ENCODE peak calls at places on chromosomes 3 and 15, in seven cellular contexts. One of them, this sample, is unnamed.

GRCh38 chr3:183515968-183516851 is 39.3 kb downstream of the KLHL6 start:
- DNase-seq in COR-L47: no peak
- DNase-seq in amniotic stem cell: no peak
- DNase-seq in fibroblast of pulmonary artery: no peak
- DNase-seq in ACHN: no peak
- DNase-seq in NCI-H2081: no peak
- DNase-seq in psoas muscle: no peak
- DNase-seq in this sample: no peak

GRCh38 chr3:54356299-54357037 is 234.1 kb downstream of the CACNA2D3 start:
- DNase-seq in psoas muscle: peak
- DNase-seq in NCI-H2081: no peak
- DNase-seq in amniotic stem cell: no peak
- DNase-seq in fibroblast of pulmonary artery: peak
- DNase-seq in ACHN: no peak
- DNase-seq in COR-L47: no peak
- DNase-seq in this sample: no peak

GRCh38 chr3:117628896-117629295 is 919.3 kb downstream of the TUSC7 start:
- DNase-seq in NCI-H2081: peak
- DNase-seq in amniotic stem cell: peak
- DNase-seq in ACHN: no peak
- DNase-seq in psoas muscle: no peak
- DNase-seq in fibroblast of pulmonary artery: peak
- DNase-seq in COR-L47: peak
- DNase-seq in this sample: peak

GRCh38 chr3:112303811-112304325 is 9.9 kb upstream of the SLC9C1 start:
- DNase-seq in psoas muscle: no peak
- DNase-seq in amniotic stem cell: no peak
- DNase-seq in ACHN: peak
- DNase-seq in COR-L47: no peak
- DNase-seq in NCI-H2081: no peak
- DNase-seq in fibroblast of pulmonary artery: peak
- DNase-seq in this sample: no peak

GRCh38 chr3:149449799-149450198 is 24.7 kb upstream of the TM4SF4 start:
- DNase-seq in amniotic stem cell: no peak
- DNase-seq in NCI-H2081: no peak
- DNase-seq in psoas muscle: no peak
- DNase-seq in fibroblast of pulmonary artery: no peak
- DNase-seq in COR-L47: no peak
- DNase-seq in ACHN: no peak
- DNase-seq in this sample: no peak

GRCh38 chr3:39408493-39409372 is 2.2 kb downstream of the RPSA start:
- DNase-seq in COR-L47: no peak
- DNase-seq in amniotic stem cell: no peak
- DNase-seq in NCI-H2081: no peak
- DNase-seq in ACHN: no peak
- DNase-seq in psoas muscle: no peak
- DNase-seq in fibroblast of pulmonary artery: no peak
- DNase-seq in this sample: no peak

GRCh38 chr3:155391583-155391982 is 98.1 kb upstream of the STRIT1 start:
- DNase-seq in psoas muscle: no peak
- DNase-seq in amniotic stem cell: peak
- DNase-seq in COR-L47: peak
- DNase-seq in fibroblast of pulmonary artery: peak
- DNase-seq in ACHN: peak
- DNase-seq in NCI-H2081: no peak
- DNase-seq in this sample: peak

GRCh38 chr3:105387122-105387751 is 20.5 kb downstream of the ALCAM start:
- DNase-seq in COR-L47: no peak
- DNase-seq in fibroblast of pulmonary artery: no peak
- DNase-seq in NCI-H2081: no peak
- DNase-seq in psoas muscle: no peak
- DNase-seq in ACHN: peak
- DNase-seq in amniotic stem cell: no peak
- DNase-seq in this sample: no peak

GRCh38 chr15:87736401-87736800 is 520.1 kb downstream of the NTRK3 start:
- DNase-seq in COR-L47: no peak
- DNase-seq in amniotic stem cell: no peak
- DNase-seq in fibroblast of pulmonary artery: peak
- DNase-seq in NCI-H2081: no peak
- DNase-seq in ACHN: no peak
- DNase-seq in psoas muscle: no peak
- DNase-seq in this sample: no peak

GRCh38 chr3:179233043-179233442 is 17.9 kb downstream of the KCNMB3 start:
- DNase-seq in amniotic stem cell: no peak
- DNase-seq in fibroblast of pulmonary artery: no peak
- DNase-seq in ACHN: no peak
- DNase-seq in NCI-H2081: no peak
- DNase-seq in psoas muscle: no peak
- DNase-seq in COR-L47: no peak
- DNase-seq in this sample: no peak

GRCh38 chr3:194255252-194256039 is 95.7 kb downstream of the CPN2 start:
- DNase-seq in NCI-H2081: no peak
- DNase-seq in fibroblast of pulmonary artery: peak
- DNase-seq in amniotic stem cell: no peak
- DNase-seq in psoas muscle: peak
- DNase-seq in ACHN: no peak
- DNase-seq in COR-L47: no peak
- DNase-seq in this sample: no peak

GRCh38 chr3:182533394-182533793 is 259.9 kb upstream of the ATP11B start:
- DNase-seq in amniotic stem cell: no peak
- DNase-seq in ACHN: peak
- DNase-seq in COR-L47: peak
- DNase-seq in psoas muscle: no peak
- DNase-seq in NCI-H2081: peak
- DNase-seq in fibroblast of pulmonary artery: no peak
- DNase-seq in this sample: no peak

GRCh38 chr3:141471160-141471559 is 15.7 kb upstream of the RASA2 start:
- DNase-seq in ACHN: no peak
- DNase-seq in NCI-H2081: no peak
- DNase-seq in COR-L47: no peak
- DNase-seq in psoas muscle: no peak
- DNase-seq in fibroblast of pulmonary artery: no peak
- DNase-seq in amniotic stem cell: no peak
- DNase-seq in this sample: no peak

GRCh38 chr15:33852094-33852493 is 116.2 kb upstream of the CHRM5 start:
- DNase-seq in COR-L47: no peak
- DNase-seq in ACHN: no peak
- DNase-seq in psoas muscle: no peak
- DNase-seq in NCI-H2081: no peak
- DNase-seq in amniotic stem cell: no peak
- DNase-seq in fibroblast of pulmonary artery: peak
- DNase-seq in this sample: no peak

GRCh38 chr3:11154036-11154952 is at the start of gene HRH1:
- DNase-seq in ACHN: peak
- DNase-seq in NCI-H2081: no peak
- DNase-seq in psoas muscle: peak
- DNase-seq in COR-L47: no peak
- DNase-seq in fibroblast of pulmonary artery: peak
- DNase-seq in amniotic stem cell: no peak
- DNase-seq in this sample: no peak

GRCh38 chr3:124812291-124813265 is 74.6 kb downstream of the ITGB5 start:
- DNase-seq in psoas muscle: peak
- DNase-seq in amniotic stem cell: peak
- DNase-seq in fibroblast of pulmonary artery: peak
- DNase-seq in NCI-H2081: no peak
- DNase-seq in COR-L47: no peak
- DNase-seq in ACHN: peak
- DNase-seq in this sample: peak

GRCh38 chr3:180564676-180565075 is 37.3 kb upstream of the TTC14 start:
- DNase-seq in psoas muscle: no peak
- DNase-seq in fibroblast of pulmonary artery: no peak
- DNase-seq in COR-L47: no peak
- DNase-seq in ACHN: no peak
- DNase-seq in amniotic stem cell: no peak
- DNase-seq in NCI-H2081: no peak
- DNase-seq in this sample: no peak

GRCh38 chr3:168220609-168221008 is 124.9 kb upstream of the GOLIM4 start:
- DNase-seq in COR-L47: no peak
- DNase-seq in psoas muscle: no peak
- DNase-seq in ACHN: no peak
- DNase-seq in amniotic stem cell: no peak
- DNase-seq in fibroblast of pulmonary artery: no peak
- DNase-seq in NCI-H2081: no peak
- DNase-seq in this sample: no peak

GRCh38 chr3:13570391-13571194 is 21.7 kb downstream of the FBLN2 start:
- DNase-seq in fibroblast of pulmonary artery: no peak
- DNase-seq in ACHN: no peak
- DNase-seq in psoas muscle: no peak
- DNase-seq in NCI-H2081: no peak
- DNase-seq in amniotic stem cell: no peak
- DNase-seq in COR-L47: no peak
- DNase-seq in this sample: no peak

GRCh38 chr3:193997228-193998192 is 138.4 kb upstream of the HES1 start:
- DNase-seq in amniotic stem cell: no peak
- DNase-seq in fibroblast of pulmonary artery: no peak
- DNase-seq in psoas muscle: peak
- DNase-seq in ACHN: no peak
- DNase-seq in COR-L47: no peak
- DNase-seq in NCI-H2081: no peak
- DNase-seq in this sample: no peak

GRCh38 chr3:30475038-30475808 is 131.2 kb upstream of the TGFBR2 start:
- DNase-seq in COR-L47: no peak
- DNase-seq in NCI-H2081: no peak
- DNase-seq in amniotic stem cell: no peak
- DNase-seq in ACHN: no peak
- DNase-seq in psoas muscle: no peak
- DNase-seq in fibroblast of pulmonary artery: no peak
- DNase-seq in this sample: no peak

GRCh38 chr3:45343947-45344346 is 44.4 kb upstream of the LARS2 start:
- DNase-seq in fibroblast of pulmonary artery: no peak
- DNase-seq in psoas muscle: no peak
- DNase-seq in amniotic stem cell: no peak
- DNase-seq in ACHN: peak
- DNase-seq in NCI-H2081: no peak
- DNase-seq in COR-L47: no peak
- DNase-seq in this sample: no peak

GRCh38 chr3:187628169-187628568 is 42.0 kb downstream of the SST start:
- DNase-seq in ACHN: no peak
- DNase-seq in psoas muscle: no peak
- DNase-seq in fibroblast of pulmonary artery: no peak
- DNase-seq in COR-L47: no peak
- DNase-seq in NCI-H2081: no peak
- DNase-seq in amniotic stem cell: no peak
- DNase-seq in this sample: no peak

GRCh38 chr3:140863481-140864084 is 78.1 kb upstream of the SLC25A36 start:
- DNase-seq in ACHN: peak
- DNase-seq in psoas muscle: no peak
- DNase-seq in NCI-H2081: peak
- DNase-seq in COR-L47: peak
- DNase-seq in amniotic stem cell: peak
- DNase-seq in fibroblast of pulmonary artery: peak
- DNase-seq in this sample: peak

GRCh38 chr3:117754058-117754457 is 1044.5 kb downstream of the TUSC7 start:
- DNase-seq in ACHN: no peak
- DNase-seq in fibroblast of pulmonary artery: no peak
- DNase-seq in amniotic stem cell: no peak
- DNase-seq in psoas muscle: no peak
- DNase-seq in NCI-H2081: no peak
- DNase-seq in COR-L47: no peak
- DNase-seq in this sample: no peak

GRCh38 chr3:107366766-107367165 is 10.5 kb upstream of the CCDC54 start:
- DNase-seq in psoas muscle: no peak
- DNase-seq in NCI-H2081: no peak
- DNase-seq in amniotic stem cell: no peak
- DNase-seq in ACHN: no peak
- DNase-seq in fibroblast of pulmonary artery: no peak
- DNase-seq in COR-L47: no peak
- DNase-seq in this sample: no peak

GRCh38 chr3:177589921-177590336 is 392.6 kb upstream of the TBL1XR1 start:
- DNase-seq in COR-L47: peak
- DNase-seq in NCI-H2081: peak
- DNase-seq in fibroblast of pulmonary artery: peak
- DNase-seq in ACHN: peak
- DNase-seq in psoas muscle: no peak
- DNase-seq in amniotic stem cell: no peak
- DNase-seq in this sample: peak

GRCh38 chr3:2921903-2922302 is 188.3 kb downstream of the IL5RA start:
- DNase-seq in psoas muscle: no peak
- DNase-seq in NCI-H2081: peak
- DNase-seq in amniotic stem cell: no peak
- DNase-seq in COR-L47: no peak
- DNase-seq in ACHN: peak
- DNase-seq in fibroblast of pulmonary artery: peak
- DNase-seq in this sample: no peak

GRCh38 chr3:146037697-146038096 is 123.3 kb downstream of the PLOD2 start:
- DNase-seq in fibroblast of pulmonary artery: peak
- DNase-seq in ACHN: no peak
- DNase-seq in psoas muscle: no peak
- DNase-seq in NCI-H2081: no peak
- DNase-seq in COR-L47: no peak
- DNase-seq in amniotic stem cell: no peak
- DNase-seq in this sample: no peak

GRCh38 chr3:195451373-195452000 is 8.7 kb upstream of the ACAP2 start:
- DNase-seq in fibroblast of pulmonary artery: no peak
- DNase-seq in COR-L47: peak
- DNase-seq in amniotic stem cell: no peak
- DNase-seq in NCI-H2081: peak
- DNase-seq in psoas muscle: no peak
- DNase-seq in ACHN: no peak
- DNase-seq in this sample: no peak

GRCh38 chr15:43948691-43949325 is 122.0 kb downstream of the WDR76 start:
- DNase-seq in NCI-H2081: no peak
- DNase-seq in fibroblast of pulmonary artery: no peak
- DNase-seq in psoas muscle: no peak
- DNase-seq in amniotic stem cell: no peak
- DNase-seq in ACHN: no peak
- DNase-seq in COR-L47: no peak
- DNase-seq in this sample: no peak

GRCh38 chr15:101111570-101112262 is 140.1 kb downstream of the CHSY1 start:
- DNase-seq in fibroblast of pulmonary artery: no peak
- DNase-seq in NCI-H2081: no peak
- DNase-seq in ACHN: no peak
- DNase-seq in COR-L47: no peak
- DNase-seq in amniotic stem cell: no peak
- DNase-seq in psoas muscle: no peak
- DNase-seq in this sample: no peak

GRCh38 chr3:190862209-190863118 is at the start of gene GMNC:
- DNase-seq in COR-L47: peak
- DNase-seq in NCI-H2081: peak
- DNase-seq in psoas muscle: peak
- DNase-seq in ACHN: peak
- DNase-seq in fibroblast of pulmonary artery: peak
- DNase-seq in amniotic stem cell: peak
- DNase-seq in this sample: no peak

GRCh38 chr3:124246949-124247348 is 255.0 kb upstream of the ROPN1 start:
- DNase-seq in psoas muscle: no peak
- DNase-seq in amniotic stem cell: no peak
- DNase-seq in ACHN: peak
- DNase-seq in COR-L47: peak
- DNase-seq in NCI-H2081: peak
- DNase-seq in fibroblast of pulmonary artery: peak
- DNase-seq in this sample: no peak

GRCh38 chr15:57224664-57225063 is 151.6 kb upstream of the CGNL1 start:
- DNase-seq in COR-L47: no peak
- DNase-seq in NCI-H2081: no peak
- DNase-seq in fibroblast of pulmonary artery: no peak
- DNase-seq in ACHN: peak
- DNase-seq in psoas muscle: no peak
- DNase-seq in amniotic stem cell: no peak
- DNase-seq in this sample: no peak